ENCODE peak calls at places on chromosomes 13 and 19, in six cellular contexts. E is PC-9, K is hepatocyte, I is GM23338, A is Karpas-422, H is MM.1S. J is an unnamed sample. For H3K9me2, the result is how much of the 10 kb centered on the place peaks cover.

GRCh38 chr19:14425696-14426138 is 6.6 kb upstream of the DDX39A start:
- DNase-seq in K (no peak), H (no peak), I (no peak), E (no peak), A (peak), J (no peak)

GRCh38 chr13:27044837-27045570 is 126.6 kb downstream of the USP12 start:
- DNase-seq in K (no peak), E (no peak), H (no peak), A (peak), I (no peak), J (peak)

GRCh38 chr13:108268713-108269112 is 805 bp upstream of the TNFSF13B start:
- DNase-seq in K (no peak), H (no peak), E (no peak), I (no peak), A (no peak), J (no peak)

GRCh38 chr13:24271611-24272451 is 37.5 kb upstream of the C1QTNF9 start:
- DNase-seq in E (peak), K (peak), I (no peak), H (no peak), A (no peak), J (no peak)

GRCh38 chr13:25686831-25687495 is 315.2 kb downstream of the ATP8A2 start:
- DNase-seq in K (no peak), E (no peak), I (no peak), A (no peak), H (no peak), J (no peak)

GRCh38 chr13:104315606-104316005 is 1249.4 kb upstream of the SLC10A2 start:
- DNase-seq in E (peak), A (no peak), K (peak), I (no peak), H (no peak), J (no peak)

GRCh38 chr13:63307239-63307638 is 1891.6 kb upstream of the PCDH20 start:
- DNase-seq in I (no peak), K (peak), A (peak), H (peak), E (no peak), J (peak)

GRCh38 chr19:33508941-33509614 is 12.5 kb downstream of the PEPD start:
- DNase-seq in A (no peak), E (no peak), K (no peak), H (no peak), I (no peak), J (no peak)

GRCh38 chr19:28609944-28610343 is 603.0 kb downstream of the UQCRFS1 start:
- DNase-seq in K (no peak), H (no peak), E (no peak), A (no peak), I (no peak), J (no peak)

GRCh38 chr13:99320693-99321481 is 13.7 kb upstream of the GPR183 start:
- DNase-seq in H (no peak), A (peak), I (no peak), K (no peak), E (no peak), J (no peak)

GRCh38 chr19:46630806-46631205 is 5.2 kb downstream of the GNG8 start:
- DNase-seq in I (no peak), K (no peak), A (no peak), H (no peak), E (no peak), J (no peak)

GRCh38 chr13:76522083-76522755 is 364.0 kb downstream of the KCTD12 start:
- DNase-seq in H (no peak), A (no peak), E (no peak), I (peak), K (peak), J (no peak)

GRCh38 chr19:7251502-7251901 is 42.7 kb downstream of the INSR start:
- DNase-seq in E (no peak), K (no peak), H (no peak), I (no peak), A (no peak), J (no peak)

GRCh38 chr13:83065136-83065535 is 817.1 kb downstream of the SLITRK1 start:
- DNase-seq in H (no peak), E (no peak), I (no peak), K (peak), A (no peak), J (no peak)

GRCh38 chr13:98769736-98770135 is 17.3 kb upstream of the SLC15A1 start:
- DNase-seq in H (no peak), K (no peak), E (no peak), A (no peak), I (no peak), J (no peak)

GRCh38 chr19:9018163-9018875 is 8.1 kb upstream of the MUC16 start:
- DNase-seq in H (no peak), K (no peak), I (no peak), A (no peak), E (peak), J (no peak)

GRCh38 chr19:980133-980998 is 3.8 kb upstream of the WDR18 start:
- DNase-seq in E (peak), A (no peak), I (peak), K (peak), H (no peak), J (no peak)

GRCh38 chr19:17001603-17002183 is 24.9 kb downstream of the CPAMD8 start:
- DNase-seq in I (peak), A (no peak), H (no peak), E (no peak), K (no peak), J (no peak)

GRCh38 chr19:49222528-49222927 is 64.9 kb downstream of the TRPM4 start:
- DNase-seq in I (no peak), A (no peak), H (no peak), K (no peak), E (no peak), J (no peak)

GRCh38 chr19:39084732-39085080 is 538 bp downstream of the ACP7 start:
- DNase-seq in H (no peak), K (no peak), E (no peak), A (no peak), I (no peak), J (no peak)

GRCh38 chr13:98089246-98089645 is 53.6 kb upstream of the FARP1 start:
- DNase-seq in A (no peak), H (no peak), K (no peak), I (no peak), E (no peak), J (no peak)

GRCh38 chr13:101942535-101943157 is 459.2 kb downstream of the FGF14 start:
- DNase-seq in H (no peak), K (no peak), E (no peak), I (no peak), A (no peak), J (no peak)

GRCh38 chr13:75181906-75182305 is 300.1 kb downstream of the TBC1D4 start:
- DNase-seq in H (no peak), E (no peak), I (no peak), A (no peak), K (no peak), J (no peak)

GRCh38 chr13:75480691-75481175 is 1.2 kb downstream of the TBC1D4 start:
- DNase-seq in E (peak), A (no peak), I (peak), K (peak), H (peak), J (peak)

GRCh38 chr19:33273065-33273736 is 29.1 kb downstream of the CEBPA start:
- DNase-seq in K (no peak), E (no peak), H (no peak), I (no peak), A (no peak), J (no peak)

GRCh38 chr13:51451134-51451466 is 1.7 kb downstream of the INTS6 start:
- DNase-seq in I (no peak), E (no peak), A (peak), K (no peak), H (no peak), J (no peak)

GRCh38 chr19:11540642-11541041 is 2.0 kb downstream of the CNN1 start:
- DNase-seq in H (no peak), I (no peak), K (no peak), A (no peak), E (no peak), J (no peak)
- H2AFZ ChIP-seq in H (no peak), I (no peak), K (no peak), A (no peak), E (no peak), J (no peak)

GRCh38 chr19:31516756-31517155 is 167.5 kb upstream of the TSHZ3 start:
- DNase-seq in H (no peak), E (no peak), I (peak), A (no peak), K (no peak), J (no peak)

GRCh38 chr19:31517466-31518180 is 168.4 kb upstream of the TSHZ3 start:
- DNase-seq in I (no peak), E (no peak), A (no peak), K (no peak), H (no peak), J (no peak)

GRCh38 chr19:31518216-31518615 is 169.0 kb upstream of the TSHZ3 start:
- DNase-seq in I (no peak), K (no peak), H (no peak), E (no peak), A (no peak), J (no peak)

GRCh38 chr19:31513841-31514240 is 164.6 kb upstream of the TSHZ3 start:
- DNase-seq in I (no peak), E (no peak), A (no peak), K (no peak), H (no peak), J (no peak)

DNA sequence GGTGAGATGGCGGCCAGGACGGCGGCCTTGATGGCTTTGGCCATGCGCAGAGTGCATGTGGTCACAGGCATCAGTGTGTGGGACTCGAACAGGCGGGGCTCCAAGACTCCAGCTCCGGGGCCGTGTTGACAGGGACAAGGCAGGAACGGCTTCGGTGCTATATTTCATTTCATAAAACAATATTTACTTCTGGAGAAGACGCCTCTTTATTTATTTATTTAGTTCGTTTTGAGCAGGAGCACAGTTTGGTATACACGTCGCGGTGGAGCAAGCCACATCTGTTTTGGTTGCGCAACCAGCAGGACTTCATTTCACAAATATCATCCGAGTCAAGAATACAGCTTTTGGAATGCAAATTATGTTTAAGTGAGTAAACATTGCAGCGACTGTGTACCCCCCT is 166.7 kb upstream of the TSHZ3 start:
- DNase-seq in K (no peak), I (no peak), A (no peak), H (no peak), E (no peak), J (no peak)
- H3K9me2 ChIP-seq in K (under half), I (under half), A (under half), H (under half), E (under half), J (under half)

GRCh38 chr19:18612051-18612771 is 459 bp upstream of the TMEM59L start:
- DNase-seq in E (no peak), H (no peak), A (no peak), K (no peak), I (peak), J (no peak)
- H2AFZ ChIP-seq in E (no peak), H (no peak), A (no peak), K (peak), I (peak), J (no peak)

GRCh38 chr19:58477871-58478270 is 1.7 kb downstream of the ZNF446 start:
- DNase-seq in K (no peak), E (no peak), H (no peak), A (no peak), I (no peak), J (no peak)
- H3K9me2 ChIP-seq in K (under half), E (under half), H (under half), A (under half), I (under half), J (under half)